ENCODE peak calls at places on chromosomes 4 and X, in seven cellular contexts. One of them, this sample, is unnamed.

GRCh38 chrX:25561190-25561589 is 545.4 kb upstream of the ARX start:
- DNase-seq in stimulated activated CD4-positive, alpha-beta T cell treated with anti-CD3 and anti-CD28 coated beads, TNF-alpha, amount 100 ng/mL, for 48 hours: no peak
- DNase-seq in fibroblast of lung: no peak
- DNase-seq in NCI-H460: no peak
- DNase-seq in epithelial cell of prostate: no peak
- DNase-seq in aorta: no peak
- DNase-seq in IMR-90: no peak
- DNase-seq in this sample: no peak

GRCh38 chrX:15903186-15903681 is 48.6 kb upstream of the AP1S2 start:
- DNase-seq in stimulated activated CD4-positive, alpha-beta T cell treated with anti-CD3 and anti-CD28 coated beads, TNF-alpha, amount 100 ng/mL, for 48 hours: no peak
- DNase-seq in fibroblast of lung: no peak
- DNase-seq in NCI-H460: no peak
- DNase-seq in epithelial cell of prostate: no peak
- DNase-seq in aorta: no peak
- DNase-seq in IMR-90: no peak
- DNase-seq in this sample: no peak

GRCh38 chrX:3516051-3516541 is 169.6 kb upstream of the MXRA5 start:
- DNase-seq in stimulated activated CD4-positive, alpha-beta T cell treated with anti-CD3 and anti-CD28 coated beads, TNF-alpha, amount 100 ng/mL, for 48 hours: no peak
- DNase-seq in fibroblast of lung: peak
- DNase-seq in NCI-H460: no peak
- DNase-seq in epithelial cell of prostate: no peak
- DNase-seq in aorta: no peak
- DNase-seq in IMR-90: peak
- DNase-seq in this sample: no peak

GRCh38 chr4:82792912-82793649 is 5.5 kb downstream of the SCD5 start:
- DNase-seq in stimulated activated CD4-positive, alpha-beta T cell treated with anti-CD3 and anti-CD28 coated beads, TNF-alpha, amount 100 ng/mL, for 48 hours: no peak
- DNase-seq in fibroblast of lung: no peak
- DNase-seq in NCI-H460: no peak
- DNase-seq in epithelial cell of prostate: no peak
- DNase-seq in aorta: no peak
- DNase-seq in IMR-90: peak
- DNase-seq in this sample: no peak

GRCh38 chr4:184807797-184808718 is 17.7 kb downstream of the ACSL1 start:
- DNase-seq in stimulated activated CD4-positive, alpha-beta T cell treated with anti-CD3 and anti-CD28 coated beads, TNF-alpha, amount 100 ng/mL, for 48 hours: no peak
- DNase-seq in fibroblast of lung: peak
- DNase-seq in NCI-H460: no peak
- DNase-seq in epithelial cell of prostate: peak
- DNase-seq in aorta: no peak
- DNase-seq in IMR-90: peak
- DNase-seq in this sample: no peak

GRCh38 chr4:115883862-115884261 is 770.4 kb upstream of the NDST4 start:
- DNase-seq in stimulated activated CD4-positive, alpha-beta T cell treated with anti-CD3 and anti-CD28 coated beads, TNF-alpha, amount 100 ng/mL, for 48 hours: no peak
- DNase-seq in fibroblast of lung: no peak
- DNase-seq in NCI-H460: no peak
- DNase-seq in epithelial cell of prostate: no peak
- DNase-seq in aorta: no peak
- DNase-seq in IMR-90: no peak
- DNase-seq in this sample: no peak

GRCh38 chr4:154807042-154807630 is 26.1 kb downstream of the RBM46 start:
- DNase-seq in stimulated activated CD4-positive, alpha-beta T cell treated with anti-CD3 and anti-CD28 coated beads, TNF-alpha, amount 100 ng/mL, for 48 hours: no peak
- DNase-seq in fibroblast of lung: peak
- DNase-seq in NCI-H460: peak
- DNase-seq in epithelial cell of prostate: no peak
- DNase-seq in aorta: no peak
- DNase-seq in IMR-90: peak
- DNase-seq in this sample: no peak

GRCh38 chr4:78768447-78769177 is 7.5 kb upstream of the BMP2K start:
- DNase-seq in stimulated activated CD4-positive, alpha-beta T cell treated with anti-CD3 and anti-CD28 coated beads, TNF-alpha, amount 100 ng/mL, for 48 hours: no peak
- DNase-seq in fibroblast of lung: peak
- DNase-seq in NCI-H460: no peak
- DNase-seq in epithelial cell of prostate: peak
- DNase-seq in aorta: no peak
- DNase-seq in IMR-90: peak
- DNase-seq in this sample: no peak

GRCh38 chr4:25862411-25863346 is at the start of gene SEL1L3:
- DNase-seq in stimulated activated CD4-positive, alpha-beta T cell treated with anti-CD3 and anti-CD28 coated beads, TNF-alpha, amount 100 ng/mL, for 48 hours: peak
- DNase-seq in fibroblast of lung: no peak
- DNase-seq in NCI-H460: no peak
- DNase-seq in epithelial cell of prostate: no peak
- DNase-seq in aorta: peak
- DNase-seq in IMR-90: no peak
- DNase-seq in this sample: peak

GRCh38 chrX:23662853-23663252 is 4.4 kb upstream of the PRDX4 start:
- DNase-seq in stimulated activated CD4-positive, alpha-beta T cell treated with anti-CD3 and anti-CD28 coated beads, TNF-alpha, amount 100 ng/mL, for 48 hours: no peak
- DNase-seq in fibroblast of lung: peak
- DNase-seq in NCI-H460: no peak
- DNase-seq in epithelial cell of prostate: peak
- DNase-seq in aorta: no peak
- DNase-seq in IMR-90: peak
- DNase-seq in this sample: no peak

GRCh38 chr4:42369489-42369888 is 27.8 kb upstream of the SHISA3 start:
- DNase-seq in stimulated activated CD4-positive, alpha-beta T cell treated with anti-CD3 and anti-CD28 coated beads, TNF-alpha, amount 100 ng/mL, for 48 hours: no peak
- DNase-seq in fibroblast of lung: no peak
- DNase-seq in NCI-H460: no peak
- DNase-seq in epithelial cell of prostate: no peak
- DNase-seq in aorta: no peak
- DNase-seq in IMR-90: no peak
- DNase-seq in this sample: no peak

GRCh38 chrX:24241822-24242648 is 71.8 kb downstream of the SUPT20HL2 start:
- DNase-seq in stimulated activated CD4-positive, alpha-beta T cell treated with anti-CD3 and anti-CD28 coated beads, TNF-alpha, amount 100 ng/mL, for 48 hours: no peak
- DNase-seq in fibroblast of lung: peak
- DNase-seq in NCI-H460: peak
- DNase-seq in epithelial cell of prostate: no peak
- DNase-seq in aorta: no peak
- DNase-seq in IMR-90: peak
- DNase-seq in this sample: no peak

GRCh38 chrX:38929966-38930421 is 128.7 kb downstream of the MID1IP1 start:
- DNase-seq in stimulated activated CD4-positive, alpha-beta T cell treated with anti-CD3 and anti-CD28 coated beads, TNF-alpha, amount 100 ng/mL, for 48 hours: no peak
- DNase-seq in fibroblast of lung: peak
- DNase-seq in NCI-H460: no peak
- DNase-seq in epithelial cell of prostate: no peak
- DNase-seq in aorta: no peak
- DNase-seq in IMR-90: peak
- DNase-seq in this sample: no peak

GRCh38 chr4:2604614-2605013 is 68.2 kb downstream of the FAM193A start:
- DNase-seq in stimulated activated CD4-positive, alpha-beta T cell treated with anti-CD3 and anti-CD28 coated beads, TNF-alpha, amount 100 ng/mL, for 48 hours: no peak
- DNase-seq in fibroblast of lung: no peak
- DNase-seq in NCI-H460: no peak
- DNase-seq in epithelial cell of prostate: no peak
- DNase-seq in aorta: no peak
- DNase-seq in IMR-90: no peak
- DNase-seq in this sample: no peak

GRCh38 chr4:8007581-8007980 is 67.9 kb upstream of the AFAP1 start:
- DNase-seq in stimulated activated CD4-positive, alpha-beta T cell treated with anti-CD3 and anti-CD28 coated beads, TNF-alpha, amount 100 ng/mL, for 48 hours: no peak
- DNase-seq in fibroblast of lung: no peak
- DNase-seq in NCI-H460: no peak
- DNase-seq in epithelial cell of prostate: no peak
- DNase-seq in aorta: no peak
- DNase-seq in IMR-90: no peak
- DNase-seq in this sample: no peak

GRCh38 chr4:153067376-153067775 is 131.3 kb downstream of the FHDC1 start:
- DNase-seq in stimulated activated CD4-positive, alpha-beta T cell treated with anti-CD3 and anti-CD28 coated beads, TNF-alpha, amount 100 ng/mL, for 48 hours: no peak
- DNase-seq in fibroblast of lung: peak
- DNase-seq in NCI-H460: no peak
- DNase-seq in epithelial cell of prostate: no peak
- DNase-seq in aorta: no peak
- DNase-seq in IMR-90: peak
- DNase-seq in this sample: no peak

This sample was measured in kidney.